ENCODE peak calls at places on chromosomes 13 and 19, in ten cellular contexts. H is upper lobe of left lung; A is A549; C is activated B cell treated with CpG ODN at 0.5 μM for 24 hours; U is body of pancreas; B is heart right ventricle; J is omental fat pad; M is activated CD8-positive, alpha-beta T cell treated with anti-CD3 and anti-CD28 coated beads for 36 hours; D is CD8-positive, alpha-beta T cell; K is Panc1. T is an unnamed sample.

GRCh38 chr13:44660050-44660449 is 83.9 kb upstream of the TSC22D1 start:
- ATAC-seq in H (no peak), A (no peak), C (no peak), U (no peak), B (no peak), J (no peak), M (no peak), D (no peak), K (no peak), T (no peak)

GRCh38 chr19:43641333-43641732 is 1.7 kb upstream of the CADM4 start:
- ATAC-seq in H (no peak), A (no peak), C (no peak), U (no peak), B (no peak), J (no peak), M (no peak), D (no peak), K (no peak), T (no peak)

GRCh38 chr13:83839158-83839557 is 43.1 kb downstream of the SLITRK1 start:
- ATAC-seq in H (no peak), A (no peak), C (no peak), U (no peak), B (no peak), J (no peak), M (no peak), D (no peak), K (no peak), T (no peak)

GRCh38 chr13:102198418-102199322 is 203.2 kb downstream of the FGF14 start:
- ATAC-seq in H (no peak), A (no peak), C (no peak), U (no peak), B (no peak), J (peak; percentile 76), M (no peak), D (no peak), K (no peak), T (no peak)

GRCh38 chr13:22175211-22175610 is 504.3 kb downstream of the FGF9 start:
- ATAC-seq in H (no peak), A (no peak), C (no peak), U (no peak), B (no peak), J (no peak), M (no peak), D (no peak), K (no peak), T (no peak)

GRCh38 chr19:23872282-23872919 is 42.3 kb upstream of the ZNF726 start:
- ATAC-seq in H (no peak), A (no peak), C (no peak), U (no peak), B (no peak), J (no peak), M (no peak), D (no peak), K (no peak), T (no peak)

GRCh38 chr13:35165205-35165604 is 223.1 kb downstream of the NBEA start:
- ATAC-seq in H (no peak), A (no peak), C (no peak), U (no peak), B (no peak), J (no peak), M (no peak), D (no peak), K (no peak), T (no peak)

GRCh38 chr19:14479985-14480694 is 5.0 kb upstream of the PTGER1 start:
- ATAC-seq in H (peak; percentile 61), A (peak; percentile 42), C (peak; percentile 77), U (no peak), B (peak; percentile 25), J (peak; percentile 17), M (peak; percentile 59), D (peak; percentile 52), K (peak; percentile 63), T (no peak)

DNA sequence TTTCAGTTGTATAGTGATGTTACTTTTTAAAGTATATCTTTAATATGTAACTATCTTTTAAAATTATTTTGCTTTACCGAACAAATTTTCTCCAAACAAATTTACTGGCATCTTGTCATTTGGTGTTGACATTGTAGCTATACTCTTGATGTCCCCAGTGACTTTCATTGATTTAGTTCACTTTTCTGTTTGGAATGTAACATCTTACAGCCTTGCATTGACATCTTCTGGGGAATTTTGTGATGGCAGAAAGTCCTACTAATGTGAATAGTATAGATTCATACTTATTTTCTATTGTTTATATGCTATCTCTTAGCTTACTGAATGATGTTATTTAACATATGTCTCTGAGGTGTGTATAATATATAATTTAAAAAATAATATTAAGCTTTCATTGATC is 800.9 kb upstream of the ATXN8OS start:
- ATAC-seq in H (no peak), A (no peak), C (no peak), U (no peak), B (no peak), J (no peak), M (no peak), D (no peak), K (no peak), T (no peak)
- TF ChIP-seq CTCF in H (no peak), A (no peak), C (no peak), U (no peak), B (no peak), J (no peak), M (no peak), D (no peak), K (no peak), T (no peak)

GRCh38 chr19:7618366-7618765 is 11.0 kb downstream of the XAB2 start:
- ATAC-seq in H (no peak), A (no peak), C (no peak), U (peak; percentile 36), B (no peak), J (no peak), M (no peak), D (no peak), K (peak; percentile 38), T (no peak)

GRCh38 chr19:7614859-7615741 is 14.2 kb downstream of the XAB2 start:
- ATAC-seq in H (no peak), A (no peak), C (no peak), U (no peak), B (no peak), J (no peak), M (no peak), D (no peak), K (no peak), T (no peak)

GRCh38 chr19:7618771-7619510 is 10.4 kb downstream of the XAB2 start:
- ATAC-seq in H (peak; percentile 91), A (no peak), C (no peak), U (peak; percentile 92), B (peak; percentile 75), J (no peak), M (no peak), D (no peak), K (peak; percentile 30), T (no peak)

GRCh38 chr19:7617735-7618134 is 11.6 kb downstream of the XAB2 start:
- ATAC-seq in H (no peak), A (no peak), C (no peak), U (no peak), B (no peak), J (no peak), M (no peak), D (no peak), K (no peak), T (no peak)

GRCh38 chr19:7617172-7617571 is 12.2 kb downstream of the XAB2 start:
- ATAC-seq in H (no peak), A (no peak), C (no peak), U (no peak), B (no peak), J (no peak), M (no peak), D (no peak), K (no peak), T (no peak)
- TF ChIP-seq CTCF in H (no peak), A (no peak), C (no peak), U (no peak), B (no peak), J (no peak), M (no peak), D (no peak), K (no peak), T (no peak)

GRCh38 chr19:10293637-10294367 is 4.0 kb downstream of the ICAM5 start:
- ATAC-seq in H (no peak), A (no peak), C (no peak), U (no peak), B (no peak), J (no peak), M (no peak), D (no peak), K (no peak), T (no peak)

GRCh38 chr19:10292789-10293636 is 3.3 kb downstream of the ICAM5 start:
- ATAC-seq in H (no peak), A (no peak), C (no peak), U (no peak), B (no peak), J (no peak), M (no peak), D (no peak), K (no peak), T (no peak)

GRCh38 chr19:10294368-10294697 is 4.6 kb downstream of the ICAM5 start:
- ATAC-seq in H (no peak), A (no peak), C (no peak), U (no peak), B (no peak), J (no peak), M (no peak), D (no peak), K (no peak), T (no peak)

GRCh38 chr19:10295847-10296591 is 6.3 kb downstream of the ICAM5 start:
- ATAC-seq in H (no peak), A (no peak), C (no peak), U (no peak), B (no peak), J (no peak), M (no peak), D (no peak), K (no peak), T (no peak)

GRCh38 chr19:10295305-10295846 is 5.6 kb downstream of the ICAM5 start:
- ATAC-seq in H (peak; percentile 45), A (peak; percentile 52), C (peak; percentile 72), U (no peak), B (no peak), J (no peak), M (peak; percentile 46), D (peak; percentile 62), K (no peak), T (no peak)
- TF ChIP-seq CTCF in H (peak; percentile 29), A (no peak), C (no peak), U (no peak), B (no peak), J (no peak), M (no peak), D (no peak), K (no peak), T (no peak)

GRCh38 chr19:7926727-7927604 is 1.0 kb upstream of the CTXN1 start:
- ATAC-seq in H (no peak), A (no peak), C (no peak), U (no peak), B (peak; percentile 20), J (no peak), M (no peak), D (no peak), K (peak; percentile 7), T (no peak)

GRCh38 chr19:7927605-7928333 is 1.8 kb upstream of the CTXN1 start:
- ATAC-seq in H (no peak), A (no peak), C (no peak), U (no peak), B (peak; percentile 46), J (no peak), M (no peak), D (no peak), K (no peak), T (no peak)

GRCh38 chr19:7930765-7931164 is 4.8 kb upstream of the CTXN1 start:
- ATAC-seq in H (no peak), A (no peak), C (no peak), U (no peak), B (no peak), J (no peak), M (no peak), D (no peak), K (no peak), T (no peak)

GRCh38 chr19:7928334-7928706 is 2.4 kb upstream of the CTXN1 start:
- ATAC-seq in H (no peak), A (no peak), C (no peak), U (no peak), B (peak; percentile 39), J (no peak), M (no peak), D (no peak), K (no peak), T (no peak)

DNA sequence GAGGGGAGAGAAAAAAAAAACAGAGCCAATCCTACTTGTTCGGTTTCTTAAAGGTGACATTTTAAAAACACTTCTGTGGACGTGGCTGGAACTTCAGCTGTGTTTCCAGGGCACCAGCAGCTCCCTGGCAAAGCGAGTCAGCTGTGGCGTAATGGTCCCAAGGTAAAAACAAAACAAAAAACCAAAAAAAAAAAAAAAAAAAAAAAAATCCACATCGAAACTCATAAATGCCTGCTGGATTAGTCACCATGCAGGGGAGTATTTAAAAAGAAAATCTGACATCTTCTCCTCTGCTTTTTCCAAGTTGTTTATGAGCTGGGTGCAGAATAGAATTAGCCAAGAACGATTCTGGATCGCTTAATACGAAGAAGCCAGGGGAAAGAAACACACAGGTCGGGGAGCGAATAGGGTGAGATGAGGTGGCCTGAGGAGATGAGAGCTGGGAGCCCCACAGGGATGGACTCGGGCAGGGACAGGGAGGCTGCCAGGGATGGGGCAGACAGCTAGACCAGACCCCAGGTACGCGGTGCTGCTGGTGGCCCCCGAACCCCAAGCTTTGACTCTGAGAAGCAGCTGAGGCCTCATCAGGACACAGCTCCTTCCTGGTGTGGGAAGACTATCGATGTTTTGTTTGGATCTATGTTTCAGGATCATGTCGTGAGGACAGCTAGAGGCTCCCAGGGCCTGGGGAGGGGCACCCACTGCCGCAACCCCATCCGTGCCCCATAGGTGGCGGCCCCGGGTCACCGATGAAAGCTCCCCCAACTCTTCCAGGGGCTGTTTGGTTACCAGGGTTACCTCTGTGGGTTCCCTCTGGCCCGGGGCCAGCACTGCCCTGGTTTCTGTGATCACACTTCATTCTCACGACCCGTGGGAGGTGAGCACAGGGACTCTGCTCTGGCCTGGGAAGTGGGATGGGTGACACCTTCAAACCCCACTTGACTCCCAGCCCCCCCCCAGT is 3.1 kb upstream of the CTXN1 start:
- ATAC-seq in H (no peak), A (peak; percentile 10), C (peak; percentile 56), U (peak; percentile 13), B (no peak), J (peak; percentile 16), M (peak; percentile 59), D (peak; percentile 62), K (peak; percentile 13), T (peak; percentile 57)
- TF ChIP-seq CTCF in H (peak; percentile 27), A (no peak), C (no peak), U (peak; percentile 13), B (no peak), J (no peak), M (peak; percentile 67), D (peak; percentile 42), K (peak; percentile 62), T (no peak)

T was measured in gastroesophageal sphincter.